ENCODE peak calls at places on chromosome 10, in four cellular contexts. O, Z, W and I are unnamed samples. For H3K9me3, the result is how much of the 10 kb centered on the place peaks cover.

GRCh38 chr10:90621577-90621976 is 236.3 kb downstream of the HTR7 start:
- DNase-seq in O (no peak), Z (no peak), W (no peak), I (no peak)

GRCh38 chr10:13712799-13713581 is 126.2 kb downstream of the PRPF18 start:
- DNase-seq in O (no peak), Z (peak), W (peak), I (peak)

GRCh38 chr10:99914236-99914635 is 95.5 kb downstream of the DNMBP start:
- DNase-seq in O (no peak), Z (no peak), W (no peak), I (no peak)

GRCh38 chr10:86306628-86307278 is 59.8 kb downstream of the GRID1 start:
- DNase-seq in O (no peak), Z (no peak), W (no peak), I (peak)

GRCh38 chr10:114821915-114822770 is 563 bp downstream of the FHIP2A start:
- DNase-seq in O (peak), Z (peak), W (peak), I (peak)

GRCh38 chr10:34454590-34455289 is 360.4 kb downstream of the PARD3 start:
- DNase-seq in O (no peak), Z (no peak), W (no peak), I (no peak)

GRCh38 chr10:33015798-33016547 is 57.9 kb upstream of the ITGB1 start:
- DNase-seq in O (no peak), Z (no peak), W (no peak), I (no peak)

GRCh38 chr10:103921750-103922195 is 3.8 kb upstream of the STN1 start:
- DNase-seq in O (no peak), Z (no peak), W (no peak), I (peak)

GRCh38 chr10:33136781-33137180 is 178.8 kb upstream of the ITGB1 start:
- DNase-seq in O (no peak), Z (no peak), W (no peak), I (no peak)

GRCh38 chr10:126935263-126935946 is 30.2 kb downstream of the DOCK1 start:
- DNase-seq in O (no peak), Z (no peak), W (no peak), I (no peak)

GRCh38 chr10:100535715-100536353 is at the start of gene HIF1AN:
- DNase-seq in O (peak), Z (peak), W (peak), I (peak)

GRCh38 chr10:71303569-71303907 is 15.5 kb upstream of the SLC29A3 start:
- DNase-seq in O (no peak), Z (no peak), W (no peak), I (no peak)

GRCh38 chr10:128147669-128148068 is 21.4 kb upstream of the MKI67 start:
- DNase-seq in O (no peak), Z (no peak), W (no peak), I (no peak)

GRCh38 chr10:91335147-91335546 is 75.0 kb upstream of the HECTD2 start:
- DNase-seq in O (no peak), Z (no peak), W (no peak), I (no peak)

GRCh38 chr10:37314862-37315261 is 189.5 kb downstream of the ANKRD30A start:
- DNase-seq in O (no peak), Z (no peak), W (no peak), I (no peak)

GRCh38 chr10:8150401-8150905 is 96.0 kb downstream of the GATA3 start:
- DNase-seq in O (no peak), Z (no peak), W (no peak), I (no peak)

GRCh38 chr10:125113661-125114388 is 46.5 kb downstream of the CTBP2 start:
- DNase-seq in O (peak), Z (peak), W (no peak), I (no peak)

GRCh38 chr10:28137907-28138880 is 139.3 kb upstream of the ODAD2 start:
- DNase-seq in O (no peak), Z (no peak), W (no peak), I (no peak)
- H3K9me3 ChIP-seq in O (under half), Z (under half), W (under half), I (under half)

DNA sequence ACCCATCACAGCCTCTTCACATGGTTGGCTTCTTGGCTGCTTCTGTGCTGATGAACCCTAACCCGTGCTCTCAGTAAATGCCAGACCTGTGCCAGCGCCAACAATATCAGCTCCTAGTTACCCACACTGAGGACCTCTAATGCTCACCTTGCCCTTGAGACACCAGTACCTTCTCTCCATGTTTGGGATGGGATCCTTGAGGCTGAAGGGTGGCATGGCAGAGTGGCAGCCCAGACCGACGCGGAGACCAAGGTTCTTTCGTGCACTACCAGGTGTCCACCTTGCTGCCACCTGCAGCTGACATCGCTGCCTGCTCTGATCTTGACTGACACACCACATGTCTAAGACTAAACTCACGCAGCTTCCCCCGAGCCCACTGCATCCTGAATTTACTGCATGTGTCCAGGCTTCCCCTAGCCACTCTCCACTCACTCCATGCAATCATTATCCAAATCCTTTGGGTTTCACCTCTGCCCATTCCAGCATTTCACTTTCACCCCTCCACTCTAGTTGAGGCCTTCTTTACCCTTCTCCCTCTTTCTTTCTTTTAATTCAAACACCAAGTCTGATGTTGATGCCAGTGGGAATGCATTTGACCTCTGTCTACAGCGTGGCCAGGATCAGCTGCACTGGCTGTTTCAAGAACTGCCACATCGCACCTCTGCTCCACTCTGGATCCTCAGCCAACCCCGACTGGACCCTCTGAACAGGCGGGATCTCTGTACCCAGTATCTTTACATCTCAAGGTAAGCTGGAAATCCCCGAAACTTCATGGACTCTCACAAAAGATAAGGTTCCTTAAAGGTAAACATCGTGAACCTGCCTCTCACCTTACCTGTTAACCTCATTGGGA is 294.9 kb downstream of the GLRX3 start:
- DNase-seq in O (no peak), Z (no peak), W (no peak), I (no peak)
- H3K9me3 ChIP-seq in O (under half), Z (under half), W (under half), I (under half)

GRCh38 chr10:21889477-21890275 is 113.9 kb downstream of the DNAJC1 start:
- DNase-seq in O (no peak), Z (no peak), W (no peak), I (no peak)

GRCh38 chr10:21891439-21891838 is 112.1 kb downstream of the DNAJC1 start:
- DNase-seq in O (no peak), Z (no peak), W (no peak), I (no peak)

GRCh38 chr10:21894648-21895342 is 108.7 kb downstream of the DNAJC1 start:
- DNase-seq in O (no peak), Z (no peak), W (no peak), I (no peak)

GRCh38 chr10:21885940-21886339 is 117.6 kb downstream of the DNAJC1 start:
- DNase-seq in O (no peak), Z (no peak), W (no peak), I (no peak)

DNA sequence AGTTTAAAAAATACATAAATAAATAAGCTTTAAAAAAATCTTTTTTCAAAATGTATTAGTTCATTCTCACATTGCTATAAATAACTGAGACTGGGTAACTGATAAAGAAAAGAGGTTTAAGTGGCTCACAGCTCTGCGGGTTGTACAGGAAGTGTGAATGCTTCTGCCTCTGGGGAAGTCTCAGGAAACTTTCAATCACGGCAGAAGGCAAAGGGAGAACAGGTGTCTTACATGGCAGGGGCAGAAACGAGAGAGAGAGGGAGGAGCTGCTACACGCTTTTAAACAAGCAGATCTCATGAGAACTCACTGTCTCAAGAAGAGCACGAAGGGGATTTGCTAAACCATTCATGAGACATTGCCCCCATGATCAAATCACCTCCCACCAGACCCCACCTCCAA is 114.6 kb downstream of the DNAJC1 start:
- DNase-seq in O (no peak), Z (no peak), W (no peak), I (no peak)
- H3K9me3 ChIP-seq in O (under half), Z (under half), W (under half), I (under half)

GRCh38 chr10:110048781-110049180 is 41.0 kb downstream of the ADD3 start:
- DNase-seq in O (no peak), Z (no peak), W (no peak), I (no peak)
- H3K9me3 ChIP-seq in O (under half), Z (under half), W (under half), I (under half)

GRCh38 chr10:82383350-82383749 is 508.4 kb downstream of the NRG3 start:
- DNase-seq in O (no peak), Z (no peak), W (no peak), I (no peak)

GRCh38 chr10:82377608-82378007 is 502.6 kb downstream of the NRG3 start:
- DNase-seq in O (no peak), Z (no peak), W (no peak), I (no peak)

GRCh38 chr10:82378146-82378545 is 503.2 kb downstream of the NRG3 start:
- DNase-seq in O (no peak), Z (no peak), W (peak), I (no peak)
- H3K9me3 ChIP-seq in O (under half), Z (under half), W (under half), I (under half)

GRCh38 chr10:6311700-6312330 is 109.1 kb downstream of the PFKFB3 start:
- DNase-seq in O (no peak), Z (no peak), W (no peak), I (no peak)
- H3K9me3 ChIP-seq in O (under half), Z (under half), W (under half), I (under half)

DNA sequence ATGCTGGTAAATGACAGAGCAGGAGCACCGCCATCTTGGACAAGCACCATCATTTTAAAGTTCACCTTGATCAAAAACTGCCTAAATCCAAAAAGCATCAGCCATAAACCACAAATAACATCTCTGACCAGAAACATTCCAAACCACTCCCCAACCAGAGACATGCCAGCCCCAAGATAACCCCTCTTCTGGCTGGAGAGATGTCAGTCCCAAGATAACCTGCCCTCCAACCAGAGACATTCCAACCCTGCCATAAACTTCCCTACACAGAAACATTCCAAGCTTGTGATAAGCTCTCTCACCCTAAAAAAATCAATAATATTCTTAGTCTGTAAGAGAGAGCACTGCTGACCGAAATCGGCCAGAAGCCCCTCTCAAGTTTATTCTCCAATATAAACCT is 659.3 kb downstream of the XPNPEP1 start:
- DNase-seq in O (no peak), Z (no peak), W (no peak), I (no peak)
- H3K9me3 ChIP-seq in O (under half), Z (under half), W (under half), I (under half)

GRCh38 chr10:131371571-131371970 is 60.0 kb upstream of the TCERG1L start:
- DNase-seq in O (no peak), Z (no peak), W (no peak), I (no peak)
- H3K9me3 ChIP-seq in O (under half), Z (under half), W (under half), I (under half)